ENCODE peak calls at places on chromosomes 7 and 10, in five cellular contexts. N is H1, J is NT2/D1, M is GM12878, X is HepG2. I is an unnamed sample.

GRCh38 chr10:1033601-1034000 is 7.9 kb upstream of the IDI2 start:
- DNase-seq in N (no peak), J (no peak), M (no peak), X (no peak), I (no peak)

GRCh38 chr10:27911006-27911405 is 87.9 kb downstream of the ODAD2 start:
- DNase-seq in N (no peak), J (no peak), M (no peak), X (no peak), I (no peak)

GRCh38 chr10:72353963-72354355 is 760 bp downstream of the DNAJB12 start:
- DNase-seq in N (no peak), J (no peak), M (no peak), X (no peak), I (peak)

GRCh38 chr10:72037811-72038210 is 50.5 kb downstream of the SPOCK2 start:
- DNase-seq in N (no peak), J (peak), M (no peak), X (no peak), I (no peak)

GRCh38 chr10:33306126-33306525 is 28.3 kb downstream of the NRP1 start:
- DNase-seq in N (no peak), J (no peak), M (no peak), X (no peak), I (no peak)

GRCh38 chr7:87498893-87499292 is 23.4 kb upstream of the ABCB4 start:
- DNase-seq in N (no peak), J (no peak), M (no peak), X (no peak), I (no peak)

GRCh38 chr7:84677386-84677785 is 482.8 kb upstream of the SEMA3A start:
- DNase-seq in N (no peak), J (no peak), M (no peak), X (no peak), I (no peak)

GRCh38 chr7:568681-569035 is 49.0 kb upstream of the PDGFA start:
- DNase-seq in N (no peak), J (no peak), M (no peak), X (no peak), I (no peak)

GRCh38 chr10:84288151-84288550 is 40.2 kb upstream of the CCSER2 start:
- DNase-seq in N (no peak), J (no peak), M (no peak), X (no peak), I (no peak)

GRCh38 chr10:123512881-123513822 is 153.0 kb upstream of the GPR26 start:
- DNase-seq in N (no peak), J (no peak), M (no peak), X (no peak), I (no peak)

GRCh38 chr7:131203291-131203976 is 124.2 kb upstream of the MKLN1 start:
- DNase-seq in N (no peak), J (no peak), M (no peak), X (no peak), I (no peak)

GRCh38 chr7:151244156-151244870 is 4.2 kb downstream of the SMARCD3 start:
- DNase-seq in N (peak), J (no peak), M (peak), X (no peak), I (peak)

GRCh38 chr7:84950836-84951235 is 236.0 kb downstream of the SEMA3D start:
- DNase-seq in N (no peak), J (no peak), M (no peak), X (no peak), I (no peak)

DNA sequence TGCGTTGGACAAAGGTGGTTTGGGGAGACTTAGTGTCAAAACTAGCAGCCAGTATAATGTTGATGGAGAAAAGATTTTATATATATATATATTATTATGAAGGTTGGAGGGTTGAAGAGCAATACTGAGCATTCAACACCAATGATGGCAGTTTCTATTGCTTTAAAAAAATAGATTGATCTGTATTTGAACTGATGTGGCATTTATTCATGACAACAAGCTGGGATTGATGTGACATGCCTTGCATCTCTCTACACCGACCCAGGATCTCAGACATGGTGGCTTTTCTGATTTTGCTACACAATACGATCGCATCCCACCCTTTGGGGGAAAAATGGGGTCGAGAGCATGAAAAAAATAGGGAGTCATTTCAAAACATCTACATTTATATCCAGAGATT is 175.4 kb downstream of the POU6F2 start:
- DNase-seq in N (no peak), J (no peak), M (no peak), X (no peak), I (no peak)
- TF ChIP-seq SUZ12 in N (no peak), J (no peak), M (no peak), X (no peak), I (no peak)

GRCh38 chr10:31188792-31189406 is 130.1 kb upstream of the ZEB1 start:
- DNase-seq in N (no peak), J (no peak), M (no peak), X (no peak), I (no peak)
- TF ChIP-seq SUZ12 in N (no peak), J (no peak), M (no peak), X (no peak), I (no peak)

DNA sequence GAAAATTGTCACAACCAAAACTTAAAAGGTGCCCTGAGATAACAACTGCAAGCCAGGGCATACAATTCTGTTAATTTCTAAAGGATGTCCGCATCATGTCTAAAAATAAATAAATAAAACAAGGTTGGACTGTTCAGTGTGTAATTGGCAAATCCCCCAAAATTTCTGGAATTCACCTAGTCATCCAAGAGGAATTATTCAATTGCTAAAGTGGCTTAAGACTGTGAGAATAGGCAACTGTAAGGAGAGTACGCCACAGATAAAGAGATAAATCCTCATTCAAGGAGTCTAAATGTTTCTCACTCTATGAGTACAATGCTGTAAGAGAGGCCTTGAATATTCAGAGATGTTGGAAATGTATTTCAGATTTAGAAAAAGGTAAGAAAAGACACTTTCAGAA is 37.2 kb downstream of the PIK3AP1 start:
- DNase-seq in N (no peak), J (no peak), M (no peak), X (no peak), I (no peak)
- TF ChIP-seq SUZ12 in N (no peak), J (no peak), M (no peak), X (no peak), I (no peak)

GRCh38 chr7:128407751-128408708 is 1.8 kb downstream of the IMPDH1 start:
- DNase-seq in N (no peak), J (no peak), M (no peak), X (no peak), I (no peak)
- TF ChIP-seq SUZ12 in N (no peak), J (no peak), M (no peak), X (no peak), I (no peak)

DNA sequence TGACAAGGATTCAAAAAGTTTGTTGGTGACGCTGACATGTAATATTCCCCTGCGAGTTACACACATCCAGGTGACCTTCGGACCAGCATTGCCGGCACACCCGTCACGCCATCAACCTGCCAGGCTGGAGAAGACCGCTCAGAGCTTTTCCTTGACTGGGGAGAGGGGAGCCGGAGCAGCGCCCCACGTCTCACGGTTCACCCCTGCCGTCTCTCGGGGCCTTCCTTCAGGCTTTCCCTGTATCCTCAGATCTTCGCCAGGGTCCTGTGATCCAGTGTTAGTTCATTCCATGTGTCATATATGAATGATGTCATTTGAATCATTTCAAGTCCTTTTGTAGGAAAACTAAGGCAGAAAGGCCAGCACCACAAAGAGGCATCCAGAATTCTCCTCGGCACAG is 127.8 kb downstream of the MGMT start:
- DNase-seq in N (no peak), J (no peak), M (no peak), X (no peak), I (no peak)
- TF ChIP-seq SUZ12 in N (no peak), J (no peak), M (no peak), X (no peak), I (no peak)